ENCODE peak calls at places on chromosomes 3 and 15, in seven cellular contexts. N, D, B, C, F, X and V are unnamed samples.

GRCh38 chr3:66492672-66493071 is 8.2 kb downstream of the LRIG1 start:
- DNase-seq in N (no peak), B (no peak), C (peak; percentile 91), F (no peak), D (no peak), X (no peak), V (no peak)

GRCh38 chr15:29526802-29527201 is 257.2 kb upstream of the NSMCE3 start:
- DNase-seq in B (no peak), X (no peak), N (no peak), D (no peak), F (no peak), C (no peak), V (no peak)

GRCh38 chr15:68833734-68834334 is 13.1 kb upstream of the ANP32A start:
- DNase-seq in C (no peak), X (no peak), N (no peak), D (no peak), B (peak; percentile 79), F (no peak), V (no peak)

GRCh38 chr15:89613031-89613430 is 37.8 kb downstream of the TICRR start:
- DNase-seq in C (no peak), N (no peak), X (no peak), D (no peak), B (no peak), F (no peak), V (no peak)

GRCh38 chr15:34973512-34973911 is 4.0 kb upstream of the AQR start:
- DNase-seq in X (no peak), B (no peak), N (no peak), F (no peak), C (no peak), D (no peak), V (no peak)

GRCh38 chr3:111712294-111713180 is 117.4 kb upstream of the ZBED2 start:
- DNase-seq in X (no peak), F (no peak), D (peak; percentile 84), N (peak; percentile 64), C (no peak), B (no peak), V (no peak)

GRCh38 chr3:179801263-179801662 is 148.4 kb downstream of the USP13 start:
- DNase-seq in C (no peak), B (no peak), N (peak; percentile 68), F (no peak), X (no peak), D (peak; percentile 96), V (no peak)

GRCh38 chr15:32878849-32879795 is 161.3 kb downstream of the GREM1 start:
- DNase-seq in D (peak; percentile 51), F (no peak), C (no peak), N (no peak), B (no peak), X (no peak), V (no peak)

GRCh38 chr15:93460717-93461116 is 371.7 kb upstream of the RGMA start:
- DNase-seq in B (no peak), C (no peak), N (peak; percentile 54), D (no peak), F (no peak), X (no peak), V (no peak)

GRCh38 chr3:24415819-24416218 is 78.8 kb downstream of the THRB start:
- DNase-seq in C (no peak), N (no peak), B (no peak), D (no peak), F (no peak), X (no peak), V (no peak)

DNA sequence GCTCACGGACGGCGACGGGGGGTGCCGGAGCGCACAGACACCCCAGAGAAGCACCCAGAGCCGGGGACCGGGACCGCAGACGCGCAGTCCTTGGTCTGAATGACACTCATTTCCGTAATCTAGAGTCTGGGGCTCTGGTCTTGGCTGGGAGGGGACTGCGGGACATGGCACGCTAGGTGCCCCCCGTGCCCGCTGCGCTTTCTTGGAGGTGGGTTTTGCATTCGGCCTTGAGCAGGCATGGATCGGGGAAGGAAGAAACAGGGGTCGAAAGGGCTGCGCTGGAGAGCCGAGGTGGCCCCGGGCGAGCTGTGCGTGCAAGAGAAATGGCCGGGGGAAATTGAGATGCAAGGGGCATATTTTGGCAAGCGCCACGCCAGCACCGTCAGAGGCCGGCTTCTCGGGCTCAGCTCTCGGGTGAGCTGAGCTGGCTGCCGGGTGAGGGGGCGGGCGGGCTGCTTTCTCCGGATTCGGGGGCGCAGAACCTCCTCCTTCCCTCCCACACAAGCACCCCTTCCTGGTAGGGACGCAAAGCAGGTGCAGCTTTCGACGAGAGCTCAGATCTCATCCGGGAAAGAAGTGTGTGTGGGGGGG is 867 bp upstream of the NTRK3 start:
- DNase-seq in N (peak; percentile 25), C (no peak), B (no peak), D (peak; percentile 16), F (no peak), X (no peak), V (peak; percentile 45)
- TF ChIP-seq EZH2 in N (peak; percentile 77), C (no peak), B (no peak), D (no peak), F (no peak), X (no peak), V (peak; percentile 39)

GRCh38 chr3:172138031-172138538 is 98.7 kb downstream of the FNDC3B start:
- DNase-seq in C (no peak), X (no peak), F (no peak), D (peak; percentile 33), N (peak; percentile 72), B (no peak), V (no peak)

GRCh38 chr3:172140499-172141391 is 101.4 kb downstream of the FNDC3B start:
- DNase-seq in X (peak; percentile 84), N (peak; percentile 98), C (peak; percentile 96), B (no peak), D (peak; percentile 90), F (no peak), V (peak; percentile 48)

GRCh38 chr3:172137287-172138030 is 98.1 kb downstream of the FNDC3B start:
- DNase-seq in N (no peak), C (peak; percentile 90), D (peak; percentile 27), B (no peak), F (no peak), X (no peak), V (no peak)

GRCh38 chr3:172139528-172140276 is 100.3 kb downstream of the FNDC3B start:
- DNase-seq in N (no peak), X (no peak), F (no peak), C (peak; percentile 56), D (no peak), B (no peak), V (no peak)

DNA sequence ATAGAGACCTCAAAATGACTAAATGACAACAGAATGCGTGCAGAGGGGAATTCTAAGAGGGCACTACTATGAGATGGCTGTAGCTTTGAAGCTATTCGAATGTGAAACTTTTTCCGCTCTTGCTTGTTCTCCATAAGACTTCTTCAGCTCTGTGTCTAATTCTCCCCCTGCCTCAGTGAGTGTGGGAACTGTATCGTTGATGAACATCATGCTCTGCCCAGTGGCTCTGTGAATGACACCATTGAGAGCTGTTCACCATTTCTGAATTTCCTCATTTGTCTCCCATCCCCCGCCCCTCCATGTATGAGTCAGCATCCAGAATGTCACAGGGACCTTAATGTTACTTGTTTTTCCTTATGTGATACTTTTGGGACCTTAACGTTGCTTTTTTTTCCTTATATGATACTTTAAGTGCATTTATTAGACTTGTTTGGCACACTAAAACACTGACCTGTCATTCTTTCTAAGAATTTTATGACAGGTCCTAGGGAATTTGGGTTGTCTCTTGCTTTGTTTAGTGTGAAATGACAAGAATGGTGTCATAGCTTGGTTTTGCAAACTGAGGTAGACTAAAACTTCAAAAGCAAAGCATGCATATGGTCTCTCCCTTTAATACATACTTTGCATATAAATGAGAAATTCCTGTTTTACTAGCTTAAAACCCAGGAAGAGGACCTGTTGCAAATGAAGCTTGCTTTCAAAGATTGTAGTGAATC is 99.6 kb downstream of the FNDC3B start:
- DNase-seq in F (no peak), D (peak; percentile 56), N (peak; percentile 59), X (peak; percentile 40), B (peak; percentile 9), C (peak; percentile 78), V (no peak)
- H3K27ac ChIP-seq in F (peak overlapping the region; percentile 8), D (peak overlapping the region; percentile 91), N (peak overlapping the region; percentile 34), X (peak overlapping the region; percentile 86), B (no peak overlapping the region), C (peak overlapping the region; percentile 99), V (peak overlapping the region; percentile 83)

GRCh38 chr3:171028025-171028778 is 1.7 kb upstream of the SLC2A2 start:
- DNase-seq in X (peak; percentile 76), D (peak; percentile 90), N (peak; percentile 98), B (no peak), F (no peak), C (peak; percentile 59), V (peak; percentile 87)
- TF ChIP-seq EZH2 in X (no peak), D (no peak), N (no peak), B (no peak), F (no peak), C (no peak), V (no peak)

GRCh38 chr3:32424581-32425250 is 33.1 kb downstream of the CMTM7 start:
- DNase-seq in X (no peak), N (no peak), F (no peak), D (no peak), B (peak; percentile 52), C (peak; percentile 37), V (no peak)

GRCh38 chr3:32421991-32422859 is 30.6 kb downstream of the CMTM7 start:
- DNase-seq in X (peak; percentile 96), C (peak; percentile 97), B (no peak), D (peak; percentile 83), N (peak; percentile 88), F (peak; percentile 81), V (no peak)

GRCh38 chr3:32422943-32423342 is 31.3 kb downstream of the CMTM7 start:
- DNase-seq in X (no peak), D (no peak), N (no peak), F (no peak), C (no peak), B (no peak), V (no peak)

GRCh38 chr3:32423956-32424558 is 32.4 kb downstream of the CMTM7 start:
- DNase-seq in N (no peak), C (no peak), F (no peak), X (no peak), D (no peak), B (peak; percentile 34), V (no peak)

DNA sequence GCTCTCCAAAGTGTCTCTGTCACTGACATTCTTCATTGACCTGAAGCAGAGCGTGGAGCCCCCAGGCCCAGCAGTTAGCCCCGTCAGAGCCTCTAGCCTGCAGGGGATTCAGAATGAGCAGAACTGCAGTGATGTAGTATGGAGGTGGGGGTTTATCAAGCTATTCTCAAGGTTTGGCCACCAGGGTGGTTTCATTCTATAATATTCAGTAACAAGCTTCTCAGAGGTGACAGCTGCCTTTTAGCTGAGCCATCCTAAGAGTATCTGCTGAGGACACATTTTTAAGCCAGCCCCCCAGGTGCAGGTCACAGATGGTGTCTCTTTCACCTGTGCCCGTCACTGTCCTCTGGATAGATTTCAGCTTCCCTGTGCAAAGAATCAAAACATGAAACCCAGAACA is 31.9 kb downstream of the CMTM7 start:
- DNase-seq in C (no peak), X (no peak), B (no peak), N (no peak), F (no peak), D (no peak), V (no peak)
- H3K27ac ChIP-seq in C (no peak overlapping the region), X (no peak overlapping the region), B (peak overlapping the region; percentile 67), N (no peak overlapping the region), F (no peak overlapping the region), D (no peak overlapping the region), V (peak overlapping the region; percentile 45)

DNA sequence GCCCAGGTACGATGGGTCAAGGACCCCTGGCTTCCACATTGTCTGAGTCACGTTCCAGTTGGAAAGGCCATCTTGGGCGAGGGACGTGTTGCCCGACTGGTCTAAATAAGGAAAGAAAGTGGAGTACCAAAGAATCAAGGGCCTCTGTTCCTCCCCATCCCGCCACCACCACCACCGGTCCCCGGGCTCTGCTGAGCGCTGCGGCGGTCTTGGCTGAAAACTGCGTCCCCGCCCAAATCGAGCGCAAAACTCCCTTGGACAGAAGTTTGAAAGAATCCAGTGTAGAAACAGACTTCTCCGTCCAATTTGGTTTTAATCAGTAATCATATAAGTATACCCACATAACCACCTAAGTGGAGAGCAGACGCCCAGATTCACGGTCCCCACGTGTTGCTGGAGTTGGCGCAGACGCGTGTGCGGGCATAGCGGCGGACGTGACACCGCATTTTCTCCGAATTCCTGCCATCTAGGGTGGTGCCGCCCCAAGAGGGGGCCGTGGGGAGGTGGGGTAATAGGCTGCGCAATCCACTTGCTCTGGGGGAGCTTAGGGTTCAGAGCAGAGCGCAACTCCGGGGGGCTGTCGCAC is 243.8 kb upstream of the TOPAZ1 start:
- DNase-seq in D (peak; percentile 23), X (peak; percentile 37), C (no peak), N (no peak), B (no peak), F (no peak), V (peak; percentile 59)
- TF ChIP-seq EZH2 in D (no peak), X (no peak), C (no peak), N (no peak), B (no peak), F (no peak), V (peak; percentile 80)